ENCODE peak calls at places on chromosomes 13 and 19, in five cellular contexts. One of them, this sample, is unnamed.

GRCh38 chr19:31220540-31220939 is 128.7 kb downstream of the TSHZ3 start:
- DNase-seq in mesothelial cell of epicardium: no peak
- DNase-seq in B cell: peak
- DNase-seq in GM06990: no peak
- DNase-seq in fibroblast of villous mesenchyme: no peak
- DNase-seq in this sample: no peak

GRCh38 chr19:41706741-41707501 is 1.5 kb upstream of the CEACAM5 start:
- DNase-seq in GM06990: peak
- DNase-seq in mesothelial cell of epicardium: peak
- DNase-seq in fibroblast of villous mesenchyme: peak
- DNase-seq in B cell: peak
- DNase-seq in this sample: no peak

GRCh38 chr19:7870571-7871279 is 3.5 kb downstream of the PRR36 start:
- DNase-seq in GM06990: peak
- DNase-seq in B cell: peak
- DNase-seq in fibroblast of villous mesenchyme: peak
- DNase-seq in mesothelial cell of epicardium: peak
- DNase-seq in this sample: no peak

GRCh38 chr19:33299061-33299665 is 3.2 kb downstream of the CEBPA start:
- DNase-seq in mesothelial cell of epicardium: peak
- DNase-seq in fibroblast of villous mesenchyme: no peak
- DNase-seq in GM06990: no peak
- DNase-seq in B cell: no peak
- DNase-seq in this sample: no peak

GRCh38 chr19:53518716-53519115 is 19.2 kb upstream of the ZNF331 start:
- DNase-seq in fibroblast of villous mesenchyme: no peak
- DNase-seq in GM06990: no peak
- DNase-seq in mesothelial cell of epicardium: no peak
- DNase-seq in B cell: no peak
- DNase-seq in this sample: no peak

GRCh38 chr13:26987614-26988013 is 184.0 kb downstream of the USP12 start:
- DNase-seq in fibroblast of villous mesenchyme: no peak
- DNase-seq in GM06990: no peak
- DNase-seq in B cell: no peak
- DNase-seq in mesothelial cell of epicardium: no peak
- DNase-seq in this sample: no peak

GRCh38 chr13:78102121-78102677 is 183.6 kb upstream of the EDNRB start:
- DNase-seq in B cell: no peak
- DNase-seq in mesothelial cell of epicardium: no peak
- DNase-seq in GM06990: peak
- DNase-seq in fibroblast of villous mesenchyme: peak
- DNase-seq in this sample: no peak

GRCh38 chr13:37058801-37059135 is 720 bp downstream of the SUPT20H start:
- DNase-seq in GM06990: no peak
- DNase-seq in mesothelial cell of epicardium: no peak
- DNase-seq in B cell: no peak
- DNase-seq in fibroblast of villous mesenchyme: no peak
- DNase-seq in this sample: no peak

GRCh38 chr13:67119481-67119883 is 110.7 kb downstream of the PCDH9 start:
- DNase-seq in mesothelial cell of epicardium: no peak
- DNase-seq in B cell: no peak
- DNase-seq in GM06990: no peak
- DNase-seq in fibroblast of villous mesenchyme: peak
- DNase-seq in this sample: no peak

GRCh38 chr13:114004416-114005205 is 30.7 kb upstream of the C13orf46 start:
- DNase-seq in fibroblast of villous mesenchyme: peak
- DNase-seq in B cell: no peak
- DNase-seq in mesothelial cell of epicardium: no peak
- DNase-seq in GM06990: no peak
- DNase-seq in this sample: peak

GRCh38 chr19:18292810-18293641 is 11.6 kb upstream of the JUND start:
- DNase-seq in GM06990: peak
- DNase-seq in mesothelial cell of epicardium: peak
- DNase-seq in B cell: peak
- DNase-seq in fibroblast of villous mesenchyme: peak
- DNase-seq in this sample: peak

GRCh38 chr13:100646030-100646673 is 28.4 kb downstream of the TMTC4 start:
- DNase-seq in fibroblast of villous mesenchyme: peak
- DNase-seq in mesothelial cell of epicardium: no peak
- DNase-seq in B cell: no peak
- DNase-seq in GM06990: no peak
- DNase-seq in this sample: no peak

GRCh38 chr13:40503966-40504591 is 162.4 kb downstream of the FOXO1 start:
- DNase-seq in GM06990: no peak
- DNase-seq in fibroblast of villous mesenchyme: peak
- DNase-seq in B cell: no peak
- DNase-seq in mesothelial cell of epicardium: no peak
- DNase-seq in this sample: no peak

GRCh38 chr13:73677041-73677589 is 457.1 kb downstream of the KLF12 start:
- DNase-seq in GM06990: no peak
- DNase-seq in fibroblast of villous mesenchyme: no peak
- DNase-seq in mesothelial cell of epicardium: no peak
- DNase-seq in B cell: no peak
- DNase-seq in this sample: no peak

GRCh38 chr19:4983346-4984105 is 14.6 kb downstream of the KDM4B start:
- DNase-seq in mesothelial cell of epicardium: no peak
- DNase-seq in GM06990: no peak
- DNase-seq in B cell: no peak
- DNase-seq in fibroblast of villous mesenchyme: no peak
- DNase-seq in this sample: no peak

GRCh38 chr19:7725791-7726190 is 6.1 kb downstream of the CLEC4G start:
- DNase-seq in B cell: no peak
- DNase-seq in mesothelial cell of epicardium: no peak
- DNase-seq in fibroblast of villous mesenchyme: no peak
- DNase-seq in GM06990: no peak
- DNase-seq in this sample: no peak

GRCh38 chr13:113117335-113117872 is 5.2 kb upstream of the F10 start:
- DNase-seq in GM06990: no peak
- DNase-seq in B cell: no peak
- DNase-seq in fibroblast of villous mesenchyme: no peak
- DNase-seq in mesothelial cell of epicardium: no peak
- DNase-seq in this sample: no peak

GRCh38 chr13:23477096-23477495 is 43.6 kb upstream of the SACS start:
- DNase-seq in fibroblast of villous mesenchyme: no peak
- DNase-seq in GM06990: no peak
- DNase-seq in B cell: no peak
- DNase-seq in mesothelial cell of epicardium: no peak
- DNase-seq in this sample: no peak

GRCh38 chr19:27392027-27392632 is 1820.8 kb downstream of the UQCRFS1 start:
- DNase-seq in fibroblast of villous mesenchyme: no peak
- DNase-seq in B cell: no peak
- DNase-seq in mesothelial cell of epicardium: peak
- DNase-seq in GM06990: no peak
- DNase-seq in this sample: no peak

GRCh38 chr19:53432088-53432661 is 391 bp downstream of the ZNF761 start:
- DNase-seq in mesothelial cell of epicardium: peak
- DNase-seq in B cell: no peak
- DNase-seq in GM06990: no peak
- DNase-seq in fibroblast of villous mesenchyme: peak
- DNase-seq in this sample: no peak

GRCh38 chr19:30036154-30037129 is 94.4 kb downstream of the URI1 start:
- DNase-seq in GM06990: no peak
- DNase-seq in mesothelial cell of epicardium: no peak
- DNase-seq in fibroblast of villous mesenchyme: peak
- DNase-seq in B cell: no peak
- DNase-seq in this sample: no peak

GRCh38 chr19:48964205-48965032 is 690 bp upstream of the FTL start:
- DNase-seq in GM06990: no peak
- DNase-seq in mesothelial cell of epicardium: no peak
- DNase-seq in B cell: no peak
- DNase-seq in fibroblast of villous mesenchyme: peak
- DNase-seq in this sample: no peak

GRCh38 chr19:18775586-18776287 is 15.4 kb downstream of the COMP start:
- DNase-seq in GM06990: no peak
- DNase-seq in mesothelial cell of epicardium: no peak
- DNase-seq in B cell: no peak
- DNase-seq in fibroblast of villous mesenchyme: peak
- DNase-seq in this sample: no peak

GRCh38 chr13:113974304-113975281 is 717 bp upstream of the C13orf46 start:
- DNase-seq in mesothelial cell of epicardium: no peak
- DNase-seq in B cell: no peak
- DNase-seq in fibroblast of villous mesenchyme: no peak
- DNase-seq in GM06990: no peak
- DNase-seq in this sample: no peak

GRCh38 chr19:35063940-35064818 is 22.7 kb downstream of the HPN start:
- DNase-seq in GM06990: no peak
- DNase-seq in fibroblast of villous mesenchyme: peak
- DNase-seq in B cell: no peak
- DNase-seq in mesothelial cell of epicardium: no peak
- DNase-seq in this sample: no peak

GRCh38 chr13:76600086-76600485 is 286.1 kb downstream of the KCTD12 start:
- DNase-seq in B cell: no peak
- DNase-seq in mesothelial cell of epicardium: no peak
- DNase-seq in GM06990: no peak
- DNase-seq in fibroblast of villous mesenchyme: peak
- DNase-seq in this sample: no peak

GRCh38 chr13:19984430-19985218 is 26.1 kb downstream of the ZMYM2 start:
- DNase-seq in mesothelial cell of epicardium: no peak
- DNase-seq in B cell: peak
- DNase-seq in fibroblast of villous mesenchyme: peak
- DNase-seq in GM06990: peak
- DNase-seq in this sample: no peak

GRCh38 chr13:94196426-94196825 is 283.1 kb downstream of the DCT start:
- DNase-seq in B cell: no peak
- DNase-seq in fibroblast of villous mesenchyme: peak
- DNase-seq in mesothelial cell of epicardium: no peak
- DNase-seq in GM06990: no peak
- DNase-seq in this sample: no peak

GRCh38 chr13:94188173-94188869 is 291.2 kb downstream of the DCT start:
- DNase-seq in mesothelial cell of epicardium: no peak
- DNase-seq in fibroblast of villous mesenchyme: no peak
- DNase-seq in B cell: no peak
- DNase-seq in GM06990: no peak
- DNase-seq in this sample: no peak

GRCh38 chr13:94195715-94196114 is 283.8 kb downstream of the DCT start:
- DNase-seq in mesothelial cell of epicardium: no peak
- DNase-seq in GM06990: no peak
- DNase-seq in fibroblast of villous mesenchyme: peak
- DNase-seq in B cell: no peak
- DNase-seq in this sample: no peak

GRCh38 chr13:94192576-94192975 is 286.9 kb downstream of the DCT start:
- DNase-seq in mesothelial cell of epicardium: no peak
- DNase-seq in GM06990: no peak
- DNase-seq in fibroblast of villous mesenchyme: peak
- DNase-seq in B cell: no peak
- DNase-seq in this sample: no peak
- TF ChIP-seq CTCF in mesothelial cell of epicardium: no peak
- TF ChIP-seq CTCF in GM06990: peak
- TF ChIP-seq CTCF in fibroblast of villous mesenchyme: peak
- TF ChIP-seq CTCF in B cell: no peak
- TF ChIP-seq CTCF in this sample: no peak

DNA sequence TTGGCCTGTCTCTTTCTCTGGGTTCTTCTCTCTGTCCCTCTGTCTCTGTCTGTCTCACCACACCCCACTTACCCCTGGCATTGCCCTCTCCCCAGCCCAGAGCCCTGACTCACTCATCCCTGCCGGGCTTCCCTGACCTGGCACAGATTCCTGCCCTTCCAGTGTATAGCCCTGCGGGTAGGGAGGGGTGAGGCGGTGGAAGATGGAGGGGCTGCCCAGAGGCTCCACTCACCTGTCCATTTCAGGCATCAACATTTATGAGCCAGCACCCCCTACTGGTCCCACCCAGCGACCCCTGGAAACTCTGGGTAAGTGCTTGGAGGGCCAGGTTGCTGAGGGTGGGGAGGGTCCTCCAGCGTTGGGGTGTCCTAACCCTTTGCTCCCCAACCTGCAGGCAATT is 1.0 kb downstream of the NCCRP1 start:
- DNase-seq in mesothelial cell of epicardium: no peak
- DNase-seq in B cell: no peak
- DNase-seq in GM06990: no peak
- DNase-seq in fibroblast of villous mesenchyme: no peak
- DNase-seq in this sample: no peak
- TF ChIP-seq CTCF in mesothelial cell of epicardium: no peak
- TF ChIP-seq CTCF in B cell: no peak
- TF ChIP-seq CTCF in GM06990: no peak
- TF ChIP-seq CTCF in fibroblast of villous mesenchyme: no peak
- TF ChIP-seq CTCF in this sample: no peak

GRCh38 chr19:51389143-51389542 is 1.2 kb downstream of the C19orf84 start:
- DNase-seq in mesothelial cell of epicardium: no peak
- DNase-seq in GM06990: no peak
- DNase-seq in fibroblast of villous mesenchyme: no peak
- DNase-seq in B cell: no peak
- DNase-seq in this sample: no peak

GRCh38 chr19:51398096-51398704 is 7.8 kb upstream of the C19orf84 start:
- DNase-seq in B cell: peak
- DNase-seq in GM06990: no peak
- DNase-seq in fibroblast of villous mesenchyme: peak
- DNase-seq in mesothelial cell of epicardium: no peak
- DNase-seq in this sample: no peak

GRCh38 chr19:51396175-51396574 is 5.8 kb upstream of the C19orf84 start:
- DNase-seq in B cell: no peak
- DNase-seq in mesothelial cell of epicardium: no peak
- DNase-seq in GM06990: no peak
- DNase-seq in fibroblast of villous mesenchyme: no peak
- DNase-seq in this sample: no peak

GRCh38 chr19:51391073-51391611 is 751 bp upstream of the C19orf84 start:
- DNase-seq in fibroblast of villous mesenchyme: no peak
- DNase-seq in mesothelial cell of epicardium: no peak
- DNase-seq in B cell: no peak
- DNase-seq in GM06990: no peak
- DNase-seq in this sample: no peak

DNA sequence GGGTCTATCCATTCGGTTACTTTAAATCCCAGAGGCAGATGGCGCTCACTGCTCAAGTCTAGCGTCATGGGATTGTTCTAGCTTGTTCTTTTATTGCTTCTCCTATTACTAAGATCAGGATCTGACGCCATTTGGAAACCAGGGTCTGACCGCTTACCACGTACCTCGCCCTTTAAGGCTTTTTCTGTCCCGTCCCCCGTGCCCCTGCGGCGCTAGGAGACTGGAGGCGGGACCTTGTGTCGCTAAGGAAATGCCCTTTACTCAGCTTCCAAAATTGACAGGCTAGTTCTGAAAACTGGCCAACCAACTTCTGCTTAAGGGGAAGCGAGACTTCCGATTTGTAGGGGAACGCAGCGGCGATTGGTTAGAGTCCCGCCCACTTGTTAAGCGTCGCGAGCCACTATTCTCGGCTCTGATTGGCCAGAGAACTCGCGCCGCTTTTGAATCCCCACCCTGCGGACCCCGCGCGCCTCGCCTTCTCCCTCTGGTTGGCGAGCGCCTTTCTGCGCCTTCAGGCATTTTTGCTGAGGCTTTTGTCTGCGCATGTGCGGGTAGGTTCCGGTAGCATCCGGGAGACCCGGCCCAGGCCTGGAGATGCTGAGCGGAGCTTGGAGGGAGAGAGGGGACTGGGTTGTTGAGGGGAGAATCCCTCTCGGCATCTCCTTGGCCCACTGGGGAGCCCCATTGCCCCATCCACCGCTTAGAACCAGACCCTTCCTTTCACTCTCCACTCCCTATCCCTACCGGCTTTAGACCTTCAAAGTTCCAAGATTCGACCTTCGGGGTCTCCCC is 3.9 kb upstream of the C19orf84 start:
- DNase-seq in fibroblast of villous mesenchyme: peak
- DNase-seq in mesothelial cell of epicardium: peak
- DNase-seq in GM06990: peak
- DNase-seq in B cell: peak
- DNase-seq in this sample: peak
- TF ChIP-seq CTCF in fibroblast of villous mesenchyme: peak
- TF ChIP-seq CTCF in mesothelial cell of epicardium: no peak
- TF ChIP-seq CTCF in GM06990: no peak
- TF ChIP-seq CTCF in B cell: peak
- TF ChIP-seq CTCF in this sample: no peak

GRCh38 chr13:44967656-44968451 is 21.4 kb downstream of the NUFIP1 start:
- DNase-seq in B cell: no peak
- DNase-seq in mesothelial cell of epicardium: no peak
- DNase-seq in fibroblast of villous mesenchyme: peak
- DNase-seq in GM06990: no peak
- DNase-seq in this sample: no peak
- TF ChIP-seq CTCF in B cell: no peak
- TF ChIP-seq CTCF in mesothelial cell of epicardium: no peak
- TF ChIP-seq CTCF in fibroblast of villous mesenchyme: peak
- TF ChIP-seq CTCF in GM06990: no peak
- TF ChIP-seq CTCF in this sample: no peak

This sample was measured in omental fat pad.